ENCODE peak calls at places on chromosomes 16 and 17, in four cellular contexts. Z is right lobe of liver, X is astrocyte of the spinal cord, M is stomach. C is an unnamed sample.

GRCh38 chr17:6471531-6472465 is 27.5 kb downstream of the PIMREG start:
- DNase-seq in M (no peak), Z (no peak), X (peak; percentile 57), C (no peak)

GRCh38 chr16:20904507-20905079 is 4.0 kb downstream of the LYRM1 start:
- DNase-seq in Z (no peak), M (peak; percentile 30), X (peak; percentile 86), C (no peak)

GRCh38 chr17:72715906-72716572 is 376.4 kb downstream of the SLC39A11 start:
- DNase-seq in Z (no peak), M (no peak), X (peak; percentile 98), C (peak; percentile 64)

GRCh38 chr17:37710344-37710886 is 34.4 kb downstream of the HNF1B start:
- DNase-seq in M (peak; percentile 99), X (peak; percentile 86), Z (peak; percentile 63), C (no peak)

GRCh38 chr17:2892305-2892971 is 96.2 kb downstream of the RAP1GAP2 start:
- DNase-seq in Z (no peak), M (peak; percentile 74), X (peak; percentile 73), C (peak; percentile 79)

GRCh38 chr16:14284371-14284770 is 213.3 kb downstream of the MRTFB start:
- DNase-seq in M (no peak), X (no peak), Z (no peak), C (no peak)

GRCh38 chr17:10681866-10682446 is 15.4 kb downstream of the SCO1 start:
- DNase-seq in X (peak; percentile 34), Z (no peak), M (no peak), C (no peak)

GRCh38 chr17:81715107-81715871 is 3.2 kb downstream of the SLC25A10 start:
- DNase-seq in X (no peak), M (no peak), Z (no peak), C (no peak)

GRCh38 chr17:77606146-77606864 is 352.2 kb upstream of the TNRC6C start:
- DNase-seq in M (no peak), Z (no peak), X (no peak), C (no peak)

GRCh38 chr17:50111687-50112655 is 16.8 kb downstream of the PDK2 start:
- DNase-seq in Z (peak; percentile 62), X (no peak), M (peak; percentile 46), C (no peak)

GRCh38 chr17:61157246-61157887 is 242.3 kb upstream of the TBX2 start:
- DNase-seq in X (peak; percentile 62), Z (no peak), M (no peak), C (no peak)
- TF ChIP-seq CTCF in X (peak; percentile 12), Z (no peak), M (no peak), C (peak; percentile 8)

GRCh38 chr17:60577147-60577925 is 22.7 kb upstream of the PPM1D start:
- DNase-seq in X (no peak), M (no peak), Z (no peak), C (peak; percentile 49)
- H3K4me3 ChIP-seq in X (no peak overlapping the region), M (peak overlapping the region; percentile 38), Z (no peak overlapping the region), C (peak overlapping the region; percentile 49)

DNA sequence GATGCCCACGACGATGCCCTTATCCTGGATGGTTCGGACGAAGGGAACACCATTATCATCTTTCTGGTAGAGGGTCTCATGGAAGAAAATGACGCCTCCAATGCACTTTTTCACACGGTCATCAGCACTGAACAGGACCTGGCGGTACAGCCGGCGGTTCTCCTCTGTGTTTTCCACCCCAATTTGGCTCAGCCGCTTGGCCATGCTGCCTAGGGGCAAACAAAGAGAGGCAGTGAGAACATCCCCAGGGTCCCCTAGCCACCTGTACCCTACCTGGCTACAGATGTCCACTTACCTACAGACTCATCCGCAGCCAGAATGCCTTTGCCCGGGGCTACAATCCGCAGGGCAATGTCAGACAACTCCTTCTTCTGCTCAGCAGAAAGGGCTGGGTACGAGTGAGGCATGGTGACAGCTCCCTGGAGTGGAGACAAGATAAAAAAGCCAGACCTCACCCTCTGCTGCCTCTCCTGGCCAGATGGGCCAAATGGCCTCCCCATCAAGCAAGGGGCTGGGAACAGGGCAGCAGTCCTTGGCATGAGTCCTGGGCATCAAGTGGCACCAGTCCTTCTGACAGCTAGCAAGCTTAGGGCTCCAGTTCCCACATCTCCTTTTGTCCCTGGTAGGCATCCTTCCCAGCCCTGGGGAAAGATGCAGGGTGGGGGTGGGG is 1.4 kb downstream of the ALDOC start:
- DNase-seq in X (no peak), Z (no peak), M (no peak), C (no peak)
- TF ChIP-seq CTCF in X (peak; percentile 2), Z (no peak), M (no peak), C (no peak)

GRCh38 chr17:39979021-39979660 is 1.5 kb upstream of the PSMD3 start:
- DNase-seq in M (no peak), X (peak; percentile 87), Z (no peak), C (peak; percentile 64)
- H3K4me3 ChIP-seq in M (no peak overlapping the region), X (no peak overlapping the region), Z (no peak overlapping the region), C (no peak overlapping the region)

GRCh38 chr16:50593410-50594139 is 45.4 kb downstream of the NKD1 start:
- DNase-seq in X (no peak), M (no peak), Z (no peak), C (no peak)
- TF ChIP-seq CTCF in X (peak; percentile 36), M (no peak), Z (no peak), C (peak; percentile 39)